ENCODE peak calls at places on chromosomes 13 and 19, in ten cellular contexts. One of them, this sample, is unnamed.

GRCh38 chr19:47075941-47076340 is 27.5 kb upstream of the TMEM160 start:
- DNase-seq in suprapubic skin: no peak
- DNase-seq in AG10803: no peak
- DNase-seq in Panc1: no peak
- DNase-seq in fibroblast of villous mesenchyme: no peak
- DNase-seq in tibial artery: no peak
- DNase-seq in adrenal gland: no peak
- DNase-seq in heart right ventricle: no peak
- DNase-seq in epithelial cell of proximal tubule: peak; percentile 73
- DNase-seq in ovary: no peak
- DNase-seq in this sample: no peak

GRCh38 chr19:35404879-35405622 is 34.2 kb downstream of the GPR42 start:
- DNase-seq in suprapubic skin: no peak
- DNase-seq in AG10803: peak; percentile 91
- DNase-seq in Panc1: no peak
- DNase-seq in fibroblast of villous mesenchyme: peak; percentile 49
- DNase-seq in tibial artery: no peak
- DNase-seq in adrenal gland: peak; percentile 78
- DNase-seq in heart right ventricle: no peak
- DNase-seq in epithelial cell of proximal tubule: no peak
- DNase-seq in ovary: peak; percentile 39
- DNase-seq in this sample: no peak

GRCh38 chr13:63208811-63209210 is 1793.2 kb upstream of the PCDH20 start:
- DNase-seq in suprapubic skin: no peak
- DNase-seq in AG10803: no peak
- DNase-seq in Panc1: no peak
- DNase-seq in fibroblast of villous mesenchyme: no peak
- DNase-seq in tibial artery: no peak
- DNase-seq in adrenal gland: no peak
- DNase-seq in heart right ventricle: no peak
- DNase-seq in epithelial cell of proximal tubule: no peak
- DNase-seq in ovary: no peak
- DNase-seq in this sample: no peak

GRCh38 chr13:44903596-44903995 is 85.7 kb downstream of the NUFIP1 start:
- DNase-seq in suprapubic skin: peak; percentile 83
- DNase-seq in AG10803: peak; percentile 98
- DNase-seq in Panc1: no peak
- DNase-seq in fibroblast of villous mesenchyme: peak; percentile 98
- DNase-seq in tibial artery: peak; percentile 93
- DNase-seq in adrenal gland: peak; percentile 64
- DNase-seq in heart right ventricle: peak; percentile 81
- DNase-seq in epithelial cell of proximal tubule: no peak
- DNase-seq in ovary: peak; percentile 84
- DNase-seq in this sample: peak; percentile 75

GRCh38 chr13:29359181-29359580 is 236.3 kb downstream of the SLC7A1 start:
- DNase-seq in suprapubic skin: no peak
- DNase-seq in AG10803: no peak
- DNase-seq in Panc1: no peak
- DNase-seq in fibroblast of villous mesenchyme: peak; percentile 11
- DNase-seq in tibial artery: no peak
- DNase-seq in adrenal gland: no peak
- DNase-seq in heart right ventricle: no peak
- DNase-seq in epithelial cell of proximal tubule: no peak
- DNase-seq in ovary: no peak
- DNase-seq in this sample: no peak

GRCh38 chr13:30972888-30973377 is 40.5 kb downstream of the TEX26 start:
- DNase-seq in suprapubic skin: no peak
- DNase-seq in AG10803: peak; percentile 94
- DNase-seq in Panc1: no peak
- DNase-seq in fibroblast of villous mesenchyme: peak; percentile 86
- DNase-seq in tibial artery: no peak
- DNase-seq in adrenal gland: no peak
- DNase-seq in heart right ventricle: no peak
- DNase-seq in epithelial cell of proximal tubule: no peak
- DNase-seq in ovary: no peak
- DNase-seq in this sample: no peak

GRCh38 chr13:22498006-22498405 is 682.8 kb upstream of the SGCG start:
- DNase-seq in suprapubic skin: no peak
- DNase-seq in AG10803: no peak
- DNase-seq in Panc1: no peak
- DNase-seq in fibroblast of villous mesenchyme: no peak
- DNase-seq in tibial artery: no peak
- DNase-seq in adrenal gland: no peak
- DNase-seq in heart right ventricle: no peak
- DNase-seq in epithelial cell of proximal tubule: no peak
- DNase-seq in ovary: no peak
- DNase-seq in this sample: no peak

GRCh38 chr19:22427587-22428298 is 5.6 kb upstream of the ZNF98 start:
- DNase-seq in suprapubic skin: no peak
- DNase-seq in AG10803: no peak
- DNase-seq in Panc1: no peak
- DNase-seq in fibroblast of villous mesenchyme: no peak
- DNase-seq in tibial artery: no peak
- DNase-seq in adrenal gland: no peak
- DNase-seq in heart right ventricle: no peak
- DNase-seq in epithelial cell of proximal tubule: no peak
- DNase-seq in ovary: no peak
- DNase-seq in this sample: no peak

GRCh38 chr19:33438987-33439781 is 65.7 kb downstream of the CEBPG start:
- DNase-seq in suprapubic skin: no peak
- DNase-seq in AG10803: no peak
- DNase-seq in Panc1: no peak
- DNase-seq in fibroblast of villous mesenchyme: no peak
- DNase-seq in tibial artery: no peak
- DNase-seq in adrenal gland: no peak
- DNase-seq in heart right ventricle: no peak
- DNase-seq in epithelial cell of proximal tubule: no peak
- DNase-seq in ovary: no peak
- DNase-seq in this sample: no peak

GRCh38 chr13:39524795-39525194 is 78.2 kb downstream of the LHFPL6 start:
- DNase-seq in suprapubic skin: no peak
- DNase-seq in AG10803: no peak
- DNase-seq in Panc1: no peak
- DNase-seq in fibroblast of villous mesenchyme: no peak
- DNase-seq in tibial artery: no peak
- DNase-seq in adrenal gland: no peak
- DNase-seq in heart right ventricle: no peak
- DNase-seq in epithelial cell of proximal tubule: no peak
- DNase-seq in ovary: no peak
- DNase-seq in this sample: no peak

GRCh38 chr13:43279696-43280095 is 256.3 kb downstream of the DNAJC15 start:
- DNase-seq in suprapubic skin: no peak
- DNase-seq in AG10803: no peak
- DNase-seq in Panc1: no peak
- DNase-seq in fibroblast of villous mesenchyme: no peak
- DNase-seq in tibial artery: no peak
- DNase-seq in adrenal gland: no peak
- DNase-seq in heart right ventricle: no peak
- DNase-seq in epithelial cell of proximal tubule: no peak
- DNase-seq in ovary: no peak
- DNase-seq in this sample: no peak

GRCh38 chr19:41700381-41701195 is 7.8 kb upstream of the CEACAM5 start:
- DNase-seq in suprapubic skin: peak; percentile 43
- DNase-seq in AG10803: no peak
- DNase-seq in Panc1: no peak
- DNase-seq in fibroblast of villous mesenchyme: no peak
- DNase-seq in tibial artery: no peak
- DNase-seq in adrenal gland: no peak
- DNase-seq in heart right ventricle: no peak
- DNase-seq in epithelial cell of proximal tubule: no peak
- DNase-seq in ovary: no peak
- DNase-seq in this sample: peak; percentile 82

GRCh38 chr19:53328967-53329366 is 4.6 kb upstream of the ZNF845 start:
- DNase-seq in suprapubic skin: no peak
- DNase-seq in AG10803: peak; percentile 31
- DNase-seq in Panc1: no peak
- DNase-seq in fibroblast of villous mesenchyme: peak; percentile 48
- DNase-seq in tibial artery: peak; percentile 35
- DNase-seq in adrenal gland: peak; percentile 49
- DNase-seq in heart right ventricle: peak; percentile 66
- DNase-seq in epithelial cell of proximal tubule: no peak
- DNase-seq in ovary: peak; percentile 73
- DNase-seq in this sample: peak; percentile 82

GRCh38 chr19:11299946-11300810 is 4.2 kb downstream of the TSPAN16 start:
- DNase-seq in suprapubic skin: no peak
- DNase-seq in AG10803: no peak
- DNase-seq in Panc1: no peak
- DNase-seq in fibroblast of villous mesenchyme: no peak
- DNase-seq in tibial artery: no peak
- DNase-seq in adrenal gland: no peak
- DNase-seq in heart right ventricle: no peak
- DNase-seq in epithelial cell of proximal tubule: no peak
- DNase-seq in ovary: no peak
- DNase-seq in this sample: no peak

GRCh38 chr19:47406711-47407416 is 12.5 kb downstream of the MEIS3 start:
- DNase-seq in suprapubic skin: no peak
- DNase-seq in AG10803: no peak
- DNase-seq in Panc1: no peak
- DNase-seq in fibroblast of villous mesenchyme: no peak
- DNase-seq in tibial artery: no peak
- DNase-seq in adrenal gland: no peak
- DNase-seq in heart right ventricle: no peak
- DNase-seq in epithelial cell of proximal tubule: no peak
- DNase-seq in ovary: no peak
- DNase-seq in this sample: no peak

GRCh38 chr13:33723772-33724435 is 94.0 kb upstream of the RFC3 start:
- DNase-seq in suprapubic skin: no peak
- DNase-seq in AG10803: peak; percentile 84
- DNase-seq in Panc1: peak; percentile 45
- DNase-seq in fibroblast of villous mesenchyme: peak; percentile 94
- DNase-seq in tibial artery: peak; percentile 84
- DNase-seq in adrenal gland: peak; percentile 79
- DNase-seq in heart right ventricle: peak; percentile 27
- DNase-seq in epithelial cell of proximal tubule: peak; percentile 39
- DNase-seq in ovary: peak; percentile 83
- DNase-seq in this sample: peak; percentile 87

GRCh38 chr19:56947206-56947605 is 106.7 kb upstream of the PEG3 start:
- DNase-seq in suprapubic skin: no peak
- DNase-seq in AG10803: no peak
- DNase-seq in Panc1: no peak
- DNase-seq in fibroblast of villous mesenchyme: no peak
- DNase-seq in tibial artery: no peak
- DNase-seq in adrenal gland: no peak
- DNase-seq in heart right ventricle: no peak
- DNase-seq in epithelial cell of proximal tubule: no peak
- DNase-seq in ovary: no peak
- DNase-seq in this sample: no peak

GRCh38 chr19:51371186-51371690 is 1.2 kb downstream of the NKG7 start:
- DNase-seq in suprapubic skin: no peak
- DNase-seq in AG10803: no peak
- DNase-seq in Panc1: no peak
- DNase-seq in fibroblast of villous mesenchyme: no peak
- DNase-seq in tibial artery: no peak
- DNase-seq in adrenal gland: no peak
- DNase-seq in heart right ventricle: no peak
- DNase-seq in epithelial cell of proximal tubule: no peak
- DNase-seq in ovary: no peak
- DNase-seq in this sample: no peak
- H3K4me3 ChIP-seq in suprapubic skin: no peak overlapping the region
- H3K4me3 ChIP-seq in AG10803: no peak overlapping the region
- H3K4me3 ChIP-seq in Panc1: no peak overlapping the region
- H3K4me3 ChIP-seq in fibroblast of villous mesenchyme: no peak overlapping the region
- H3K4me3 ChIP-seq in tibial artery: no peak overlapping the region
- H3K4me3 ChIP-seq in adrenal gland: no peak overlapping the region
- H3K4me3 ChIP-seq in heart right ventricle: no peak overlapping the region
- H3K4me3 ChIP-seq in epithelial cell of proximal tubule: no peak overlapping the region
- H3K4me3 ChIP-seq in ovary: no peak overlapping the region
- H3K4me3 ChIP-seq in this sample: no peak overlapping the region

DNA sequence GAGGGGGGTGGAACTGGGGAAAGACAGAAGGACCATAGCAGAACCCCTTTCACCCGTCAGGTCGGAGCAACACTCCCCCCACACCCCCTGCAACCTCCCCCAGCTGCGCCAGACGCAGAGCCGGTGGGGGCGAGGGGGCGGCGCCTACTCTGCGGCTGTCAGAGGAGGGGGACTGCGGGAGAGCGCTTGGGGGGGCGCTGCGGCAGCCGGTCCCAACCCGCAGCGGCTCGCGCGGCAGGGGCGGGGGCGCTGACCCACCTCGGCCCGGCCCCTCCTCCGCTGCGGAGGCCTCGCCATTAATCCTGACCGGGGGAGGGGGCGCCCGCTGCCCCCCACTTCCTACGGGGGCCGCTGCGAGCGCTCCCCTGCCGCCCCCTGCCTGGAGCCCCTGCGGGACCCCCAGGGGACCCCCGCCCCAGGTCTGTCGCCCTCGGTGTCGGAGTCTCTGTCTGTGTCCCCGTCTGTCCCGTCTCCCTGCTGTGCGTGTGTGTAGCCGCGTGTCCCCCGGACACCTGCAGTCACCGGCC is 7.9 kb upstream of the NFIC start:
- DNase-seq in suprapubic skin: no peak
- DNase-seq in AG10803: no peak
- DNase-seq in Panc1: no peak
- DNase-seq in fibroblast of villous mesenchyme: no peak
- DNase-seq in tibial artery: no peak
- DNase-seq in adrenal gland: no peak
- DNase-seq in heart right ventricle: no peak
- DNase-seq in epithelial cell of proximal tubule: no peak
- DNase-seq in ovary: peak; percentile 63
- DNase-seq in this sample: no peak
- H3K4me3 ChIP-seq in suprapubic skin: peak overlapping the region; percentile 84
- H3K4me3 ChIP-seq in AG10803: peak overlapping the region; percentile 64
- H3K4me3 ChIP-seq in Panc1: peak overlapping the region; percentile 48
- H3K4me3 ChIP-seq in fibroblast of villous mesenchyme: peak overlapping the region; percentile 68
- H3K4me3 ChIP-seq in tibial artery: peak overlapping the region; percentile 100
- H3K4me3 ChIP-seq in adrenal gland: peak overlapping the region; percentile 45
- H3K4me3 ChIP-seq in heart right ventricle: peak overlapping the region; percentile 98
- H3K4me3 ChIP-seq in epithelial cell of proximal tubule: peak overlapping the region; percentile 60
- H3K4me3 ChIP-seq in ovary: peak overlapping the region; percentile 100
- H3K4me3 ChIP-seq in this sample: peak overlapping the region; percentile 35

DNA sequence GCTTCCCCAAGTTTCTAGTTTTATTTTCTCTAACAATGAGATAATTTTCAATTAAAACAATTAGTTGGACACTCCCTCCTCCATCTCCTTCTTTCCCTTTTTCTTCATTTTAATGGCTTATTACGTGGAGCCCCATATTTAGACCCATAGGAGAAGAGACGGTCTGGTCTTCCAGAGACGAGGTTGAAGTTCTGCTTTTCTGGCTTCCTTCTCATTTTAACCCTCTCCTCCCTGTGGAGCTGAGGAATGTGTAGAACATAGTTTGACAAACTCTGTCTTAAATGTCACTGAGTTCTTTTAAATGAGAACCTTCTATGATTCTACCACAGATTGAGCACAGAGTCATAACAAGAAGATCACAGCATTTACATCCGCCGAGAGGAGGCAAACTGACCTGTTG is 86.8 kb downstream of the EDNRB start:
- DNase-seq in suprapubic skin: no peak
- DNase-seq in AG10803: no peak
- DNase-seq in Panc1: no peak
- DNase-seq in fibroblast of villous mesenchyme: no peak
- DNase-seq in tibial artery: no peak
- DNase-seq in adrenal gland: no peak
- DNase-seq in heart right ventricle: no peak
- DNase-seq in epithelial cell of proximal tubule: no peak
- DNase-seq in ovary: no peak
- DNase-seq in this sample: no peak
- H3K4me3 ChIP-seq in suprapubic skin: no peak overlapping the region
- H3K4me3 ChIP-seq in AG10803: no peak overlapping the region
- H3K4me3 ChIP-seq in Panc1: no peak overlapping the region
- H3K4me3 ChIP-seq in fibroblast of villous mesenchyme: no peak overlapping the region
- H3K4me3 ChIP-seq in tibial artery: no peak overlapping the region
- H3K4me3 ChIP-seq in adrenal gland: no peak overlapping the region
- H3K4me3 ChIP-seq in heart right ventricle: no peak overlapping the region
- H3K4me3 ChIP-seq in epithelial cell of proximal tubule: no peak overlapping the region
- H3K4me3 ChIP-seq in ovary: no peak overlapping the region
- H3K4me3 ChIP-seq in this sample: no peak overlapping the region

GRCh38 chr19:6161271-6161850 is 25.9 kb downstream of the ACSBG2 start:
- DNase-seq in suprapubic skin: no peak
- DNase-seq in AG10803: no peak
- DNase-seq in Panc1: no peak
- DNase-seq in fibroblast of villous mesenchyme: no peak
- DNase-seq in tibial artery: no peak
- DNase-seq in adrenal gland: peak; percentile 35
- DNase-seq in heart right ventricle: peak; percentile 18
- DNase-seq in epithelial cell of proximal tubule: no peak
- DNase-seq in ovary: no peak
- DNase-seq in this sample: peak; percentile 80
- H3K4me3 ChIP-seq in suprapubic skin: no peak overlapping the region
- H3K4me3 ChIP-seq in AG10803: no peak overlapping the region
- H3K4me3 ChIP-seq in Panc1: no peak overlapping the region
- H3K4me3 ChIP-seq in fibroblast of villous mesenchyme: no peak overlapping the region
- H3K4me3 ChIP-seq in tibial artery: no peak overlapping the region
- H3K4me3 ChIP-seq in adrenal gland: no peak overlapping the region
- H3K4me3 ChIP-seq in heart right ventricle: no peak overlapping the region
- H3K4me3 ChIP-seq in epithelial cell of proximal tubule: no peak overlapping the region
- H3K4me3 ChIP-seq in ovary: no peak overlapping the region
- H3K4me3 ChIP-seq in this sample: no peak overlapping the region

This sample was measured in lower leg skin.